ENCODE peak calls at places on chromosomes 2 and 18, in five cellular contexts. A is AG10803, Z is WERI-Rb-1, B is ovary, F is cardiac muscle cell. C is an unnamed sample.

GRCh38 chr18:50006470-50007046 is 188.4 kb downstream of the MYO5B start:
- DNase-seq in F (no peak), Z (peak; percentile 50), B (no peak), A (no peak), C (no peak)

GRCh38 chr2:12514631-12515437 is 201.9 kb upstream of the TRIB2 start:
- DNase-seq in B (no peak), Z (no peak), A (no peak), F (peak; percentile 48), C (no peak)

GRCh38 chr2:152062130-152063091 is 36.4 kb downstream of the CACNB4 start:
- DNase-seq in Z (no peak), F (no peak), B (no peak), A (peak; percentile 92), C (peak; percentile 11)

GRCh38 chr2:71665168-71666093 is 212.1 kb downstream of the DYSF start:
- DNase-seq in Z (no peak), B (no peak), A (peak; percentile 29), F (no peak), C (no peak)

GRCh38 chr2:127701651-127702394 is 526 bp downstream of the SFT2D3 start:
- DNase-seq in F (peak; percentile 85), A (peak; percentile 72), Z (peak; percentile 83), B (peak; percentile 69), C (peak; percentile 25)

GRCh38 chr2:235234711-235235110 is 259.1 kb upstream of the AGAP1 start:
- DNase-seq in A (peak; percentile 13), F (no peak), Z (no peak), B (no peak), C (no peak)

GRCh38 chr2:234694244-234695013 is 197.5 kb upstream of the ARL4C start:
- DNase-seq in F (no peak), A (peak; percentile 72), B (no peak), Z (no peak), C (no peak)

GRCh38 chr2:9610781-9611548 is 19.8 kb downstream of the YWHAQ start:
- DNase-seq in F (no peak), B (no peak), A (peak; percentile 31), Z (no peak), C (no peak)

GRCh38 chr2:9144617-9145016 is 62.0 kb upstream of the ASAP2 start:
- DNase-seq in Z (no peak), F (no peak), B (no peak), A (peak; percentile 48), C (no peak)

GRCh38 chr2:220134756-220135534 is 507.5 kb downstream of the SLC4A3 start:
- DNase-seq in B (no peak), A (no peak), F (no peak), Z (no peak), C (no peak)

GRCh38 chr18:79625195-79625923 is 54.2 kb upstream of the CTDP1 start:
- DNase-seq in B (peak; percentile 17), F (no peak), Z (no peak), A (no peak), C (no peak)

GRCh38 chr2:47501374-47502200 is 98.6 kb downstream of the MSH2 start:
- DNase-seq in Z (no peak), F (no peak), B (no peak), A (peak; percentile 48), C (no peak)

GRCh38 chr2:158953926-158954763 is 14.3 kb upstream of the TANC1 start:
- DNase-seq in Z (no peak), A (peak; percentile 82), F (peak; percentile 78), B (peak; percentile 81), C (peak; percentile 80)

GRCh38 chr2:130825231-130825971 is 11.3 kb upstream of the ARHGEF4 start:
- DNase-seq in F (no peak), Z (no peak), A (no peak), B (no peak), C (no peak)

GRCh38 chr18:41073372-41073954 is 881.6 kb upstream of the PIK3C3 start:
- DNase-seq in A (peak; percentile 72), B (no peak), F (no peak), Z (no peak), C (peak; percentile 4)

GRCh38 chr18:50009772-50010171 is 185.2 kb downstream of the MYO5B start:
- DNase-seq in B (no peak), F (peak; percentile 55), Z (peak; percentile 74), A (peak; percentile 16), C (no peak)

GRCh38 chr2:104658149-104658839 is 195.6 kb upstream of the POU3F3 start:
- DNase-seq in B (no peak), Z (no peak), A (peak; percentile 1), F (peak; percentile 5), C (no peak)

GRCh38 chr2:45781464-45781811 is 130.0 kb downstream of the PRKCE start:
- DNase-seq in A (no peak), Z (no peak), F (no peak), B (no peak), C (no peak)

GRCh38 chr2:45778720-45779171 is 127.3 kb downstream of the PRKCE start:
- DNase-seq in A (peak; percentile 65), Z (peak; percentile 82), F (peak; percentile 78), B (peak; percentile 50), C (no peak)

GRCh38 chr2:45780541-45781463 is 129.3 kb downstream of the PRKCE start:
- DNase-seq in F (no peak), B (no peak), A (peak; percentile 72), Z (no peak), C (no peak)

GRCh38 chr2:45776160-45776955 is 124.9 kb downstream of the PRKCE start:
- DNase-seq in B (no peak), F (no peak), A (peak; percentile 65), Z (no peak), C (no peak)

DNA sequence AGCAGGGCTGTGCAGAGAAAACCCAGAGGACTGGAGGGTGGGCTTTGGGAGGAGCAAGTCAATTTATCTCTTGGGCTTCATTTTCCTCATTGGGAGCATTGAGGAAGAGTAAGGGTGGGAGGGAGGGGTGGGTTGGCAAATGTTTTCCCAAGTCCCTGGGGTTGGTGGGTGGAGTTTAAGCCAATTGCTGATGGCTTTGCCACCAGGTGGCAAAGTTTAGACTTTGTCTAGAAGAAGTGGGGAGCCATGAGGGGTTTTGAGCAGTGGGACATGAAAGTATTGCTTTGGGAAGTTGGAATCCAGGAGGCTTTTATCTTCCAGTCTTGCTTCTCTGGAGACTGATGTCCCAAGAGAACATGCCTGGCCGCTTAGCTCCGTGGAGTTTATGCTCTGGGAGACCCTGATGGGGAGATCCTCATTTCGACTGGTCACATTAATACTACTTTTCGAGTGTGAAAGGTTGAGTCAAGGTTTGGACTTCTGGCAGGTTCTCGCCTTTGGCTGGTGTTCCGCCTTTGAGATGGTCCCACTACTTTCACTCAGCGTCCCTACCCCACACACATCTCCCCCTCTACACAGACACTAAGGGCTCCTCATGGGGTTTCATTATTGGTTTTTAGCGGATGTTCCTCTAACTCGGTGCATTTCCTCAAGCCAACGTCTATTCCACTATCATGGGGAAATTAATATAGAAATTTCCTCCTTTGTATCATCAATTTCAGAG is 126.7 kb downstream of the PRKCE start:
- DNase-seq in Z (no peak), B (no peak), A (no peak), F (no peak), C (no peak)
- TF ChIP-seq CTCF in Z (peak; percentile 31), B (no peak), A (no peak), F (no peak), C (no peak)

DNA sequence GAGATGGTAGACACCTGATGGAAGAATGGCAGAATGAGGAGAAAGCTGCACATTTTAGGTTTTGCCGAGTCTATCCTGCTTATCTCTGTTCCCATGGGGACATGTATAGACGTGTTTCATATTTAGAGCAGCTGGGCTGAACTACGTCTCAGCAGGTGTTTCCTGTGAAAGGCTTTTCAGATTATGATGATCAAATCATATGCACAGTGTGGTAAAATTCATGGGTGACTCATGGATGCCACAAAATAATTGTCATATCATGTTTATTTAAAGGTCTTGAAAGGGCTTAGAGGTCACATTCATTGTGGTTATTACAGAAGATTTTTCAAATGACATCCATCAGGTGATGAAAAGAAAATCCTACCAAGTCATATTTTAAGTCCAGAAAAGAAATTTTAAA is 90.5 kb downstream of the ICOS start:
- DNase-seq in Z (no peak), B (no peak), A (no peak), F (no peak), C (peak; percentile 39)
- H3K4me3 ChIP-seq in Z (no peak overlapping the region), B (no peak overlapping the region), A (no peak overlapping the region), F (no peak overlapping the region), C (no peak overlapping the region)

GRCh38 chr2:43460611-43461396 is 135.0 kb downstream of the THADA start:
- DNase-seq in A (peak; percentile 69), F (no peak), Z (no peak), B (no peak), C (no peak)

GRCh38 chr2:43461461-43462073 is 134.3 kb downstream of the THADA start:
- DNase-seq in Z (no peak), A (no peak), F (no peak), B (no peak), C (no peak)

GRCh38 chr2:43458002-43458628 is 137.7 kb downstream of the THADA start:
- DNase-seq in B (no peak), Z (no peak), A (peak; percentile 83), F (no peak), C (no peak)

GRCh38 chr2:43460141-43460540 is 135.7 kb downstream of the THADA start:
- DNase-seq in F (no peak), Z (no peak), B (no peak), A (no peak), C (no peak)

DNA sequence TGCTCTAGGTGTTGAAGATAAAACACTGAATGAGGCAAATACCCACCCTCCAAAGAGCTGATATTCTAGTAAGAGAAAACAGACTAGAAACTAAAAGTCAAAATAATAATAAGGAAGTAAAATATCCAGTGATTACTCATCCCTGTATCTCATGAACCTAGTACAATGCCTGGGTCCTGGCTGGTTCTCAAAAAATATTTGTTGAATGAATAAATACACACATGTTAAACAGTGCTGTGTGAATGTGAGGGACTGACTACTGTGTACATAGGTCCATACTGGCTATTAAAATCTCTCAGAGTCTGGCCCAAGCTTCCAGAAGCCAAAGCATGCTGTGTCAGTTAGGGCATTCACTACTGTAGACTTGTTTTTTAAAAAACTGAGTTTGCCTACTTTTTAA is 136.4 kb downstream of the THADA start:
- DNase-seq in A (peak; percentile 68), F (no peak), Z (no peak), B (no peak), C (no peak)
- TF ChIP-seq CTCF in A (no peak), F (no peak), Z (no peak), B (no peak), C (no peak)

GRCh38 chr2:182426082-182426914 is 538 bp downstream of the PDE1A start:
- DNase-seq in A (no peak), Z (no peak), B (no peak), F (peak; percentile 58), C (no peak)

GRCh38 chr2:182422864-182423263 is 4.0 kb downstream of the PDE1A start:
- DNase-seq in Z (no peak), F (no peak), B (no peak), A (no peak), C (no peak)

GRCh38 chr2:182432051-182432450 is 5.2 kb upstream of the PDE1A start:
- DNase-seq in B (no peak), A (no peak), F (no peak), Z (no peak), C (no peak)

GRCh38 chr2:182426915-182427233 is at the start of gene PDE1A:
- DNase-seq in F (no peak), A (no peak), B (no peak), Z (no peak), C (no peak)
- H3K4me3 ChIP-seq in F (no peak within 1 kb of the TSS), A (no peak within 1 kb of the TSS), B (peak within 1 kb of the TSS; percentile 41), Z (no peak within 1 kb of the TSS), C (no peak within 1 kb of the TSS)

C was measured in HFF-Myc.